ENCODE peak calls at places on chromosomes 3 and 15, in five cellular contexts. O is HL-60, Q is EL, S is ELR, N is T-helper 9 cell. R is an unnamed sample.

GRCh38 chr15:44584162-44584749 is 47.3 kb downstream of the EIF3J start:
- DNase-seq in O (peak), Q (peak), S (peak), N (peak), R (peak)

GRCh38 chr15:79884204-79884596 is 12.6 kb downstream of the MTHFS start:
- DNase-seq in O (no peak), Q (no peak), S (no peak), N (no peak), R (no peak)

GRCh38 chr3:45975696-45976095 is 19.9 kb downstream of the FYCO1 start:
- DNase-seq in O (no peak), Q (no peak), S (no peak), N (no peak), R (no peak)

GRCh38 chr3:60613769-60614303 is 637.4 kb downstream of the FHIT start:
- DNase-seq in O (no peak), Q (no peak), S (no peak), N (no peak), R (no peak)

GRCh38 chr3:149342413-149343340 is 9.2 kb upstream of the TM4SF18 start:
- DNase-seq in O (no peak), Q (peak), S (peak), N (no peak), R (no peak)

GRCh38 chr15:78129098-78130011 is 1.9 kb downstream of the CIB2 start:
- DNase-seq in O (no peak), Q (no peak), S (no peak), N (no peak), R (no peak)

GRCh38 chr3:136518102-136518501 is 234.1 kb downstream of the STAG1 start:
- DNase-seq in O (no peak), Q (no peak), S (no peak), N (no peak), R (no peak)

GRCh38 chr3:30649572-30650310 is 43.3 kb downstream of the TGFBR2 start:
- DNase-seq in O (peak), Q (peak), S (no peak), N (no peak), R (no peak)

GRCh38 chr15:78944669-78945407 is at the start of gene CTSH:
- DNase-seq in O (peak), Q (peak), S (peak), N (peak), R (peak)

GRCh38 chr3:176941674-176942073 is 255.6 kb downstream of the TBL1XR1 start:
- DNase-seq in O (no peak), Q (no peak), S (no peak), N (no peak), R (no peak)

GRCh38 chr3:127951276-127951675 is 36.2 kb downstream of the KBTBD12 start:
- DNase-seq in O (no peak), Q (peak), S (peak), N (no peak), R (no peak)

GRCh38 chr3:126535636-126536035 is 11.7 kb downstream of the CHST13 start:
- DNase-seq in O (no peak), Q (no peak), S (no peak), N (no peak), R (no peak)